ENCODE peak calls at places on chromosomes 6 and 20, in ten cellular contexts. One of them, this sample, is unnamed. For H3K4me1, the result is how much of the 10 kb centered on the place peaks cover.

GRCh38 chr20:25219365-25219764 is 23.9 kb downstream of the ENTPD6 start:
- DNase-seq in esophagus squamous epithelium: no peak
- DNase-seq in thyroid gland: no peak
- DNase-seq in body of pancreas: no peak
- DNase-seq in IMR-90: no peak
- DNase-seq in Peyer's patch: no peak
- DNase-seq in adrenal gland: no peak
- DNase-seq in tibial nerve: no peak
- DNase-seq in breast epithelium: no peak
- DNase-seq in ovary: no peak
- DNase-seq in this sample: no peak

GRCh38 chr20:10131612-10132345 is 86.9 kb upstream of the SNAP25 start:
- DNase-seq in esophagus squamous epithelium: no peak
- DNase-seq in thyroid gland: peak
- DNase-seq in body of pancreas: peak
- DNase-seq in IMR-90: peak
- DNase-seq in Peyer's patch: no peak
- DNase-seq in adrenal gland: peak
- DNase-seq in tibial nerve: no peak
- DNase-seq in breast epithelium: no peak
- DNase-seq in ovary: peak
- DNase-seq in this sample: no peak

GRCh38 chr20:25048519-25048952 is 9.4 kb downstream of the ACSS1 start:
- DNase-seq in esophagus squamous epithelium: no peak
- DNase-seq in thyroid gland: peak
- DNase-seq in body of pancreas: peak
- DNase-seq in IMR-90: no peak
- DNase-seq in Peyer's patch: peak
- DNase-seq in adrenal gland: no peak
- DNase-seq in tibial nerve: no peak
- DNase-seq in breast epithelium: no peak
- DNase-seq in ovary: peak
- DNase-seq in this sample: no peak

GRCh38 chr6:73236147-73236750 is 11.0 kb upstream of the KHDC1L start:
- DNase-seq in esophagus squamous epithelium: no peak
- DNase-seq in thyroid gland: no peak
- DNase-seq in body of pancreas: no peak
- DNase-seq in IMR-90: peak
- DNase-seq in Peyer's patch: no peak
- DNase-seq in adrenal gland: no peak
- DNase-seq in tibial nerve: no peak
- DNase-seq in breast epithelium: no peak
- DNase-seq in ovary: no peak
- DNase-seq in this sample: no peak

GRCh38 chr6:6420097-6420496 is 99.6 kb upstream of the F13A1 start:
- DNase-seq in esophagus squamous epithelium: no peak
- DNase-seq in thyroid gland: no peak
- DNase-seq in body of pancreas: no peak
- DNase-seq in IMR-90: no peak
- DNase-seq in Peyer's patch: no peak
- DNase-seq in adrenal gland: no peak
- DNase-seq in tibial nerve: no peak
- DNase-seq in breast epithelium: no peak
- DNase-seq in ovary: no peak
- DNase-seq in this sample: no peak

GRCh38 chr20:44526129-44526528 is 4.3 kb upstream of the SERINC3 start:
- DNase-seq in esophagus squamous epithelium: no peak
- DNase-seq in thyroid gland: no peak
- DNase-seq in body of pancreas: no peak
- DNase-seq in IMR-90: peak
- DNase-seq in Peyer's patch: no peak
- DNase-seq in adrenal gland: no peak
- DNase-seq in tibial nerve: no peak
- DNase-seq in breast epithelium: no peak
- DNase-seq in ovary: no peak
- DNase-seq in this sample: no peak

GRCh38 chr6:130674604-130675003 is 152.6 kb upstream of the SMLR1 start:
- DNase-seq in esophagus squamous epithelium: no peak
- DNase-seq in thyroid gland: no peak
- DNase-seq in body of pancreas: no peak
- DNase-seq in IMR-90: no peak
- DNase-seq in Peyer's patch: no peak
- DNase-seq in adrenal gland: no peak
- DNase-seq in tibial nerve: no peak
- DNase-seq in breast epithelium: no peak
- DNase-seq in ovary: no peak
- DNase-seq in this sample: no peak

GRCh38 chr6:158799051-158799792 is 19.9 kb downstream of the EZR start:
- DNase-seq in esophagus squamous epithelium: no peak
- DNase-seq in thyroid gland: no peak
- DNase-seq in body of pancreas: peak
- DNase-seq in IMR-90: peak
- DNase-seq in Peyer's patch: peak
- DNase-seq in adrenal gland: peak
- DNase-seq in tibial nerve: no peak
- DNase-seq in breast epithelium: no peak
- DNase-seq in ovary: no peak
- DNase-seq in this sample: no peak

GRCh38 chr6:108735310-108735990 is 112.8 kb upstream of the ARMC2 start:
- DNase-seq in esophagus squamous epithelium: no peak
- DNase-seq in thyroid gland: no peak
- DNase-seq in body of pancreas: no peak
- DNase-seq in IMR-90: no peak
- DNase-seq in Peyer's patch: no peak
- DNase-seq in adrenal gland: peak
- DNase-seq in tibial nerve: no peak
- DNase-seq in breast epithelium: no peak
- DNase-seq in ovary: no peak
- DNase-seq in this sample: no peak

GRCh38 chr6:108733706-108734105 is 114.5 kb upstream of the ARMC2 start:
- DNase-seq in esophagus squamous epithelium: no peak
- DNase-seq in thyroid gland: no peak
- DNase-seq in body of pancreas: no peak
- DNase-seq in IMR-90: no peak
- DNase-seq in Peyer's patch: no peak
- DNase-seq in adrenal gland: peak
- DNase-seq in tibial nerve: no peak
- DNase-seq in breast epithelium: no peak
- DNase-seq in ovary: no peak
- DNase-seq in this sample: no peak

GRCh38 chr6:108732101-108732870 is 115.9 kb upstream of the ARMC2 start:
- DNase-seq in esophagus squamous epithelium: no peak
- DNase-seq in thyroid gland: no peak
- DNase-seq in body of pancreas: no peak
- DNase-seq in IMR-90: peak
- DNase-seq in Peyer's patch: peak
- DNase-seq in adrenal gland: no peak
- DNase-seq in tibial nerve: no peak
- DNase-seq in breast epithelium: no peak
- DNase-seq in ovary: no peak
- DNase-seq in this sample: no peak

GRCh38 chr6:108735991-108736345 is 112.3 kb upstream of the ARMC2 start:
- DNase-seq in esophagus squamous epithelium: no peak
- DNase-seq in thyroid gland: no peak
- DNase-seq in body of pancreas: no peak
- DNase-seq in IMR-90: no peak
- DNase-seq in Peyer's patch: peak
- DNase-seq in adrenal gland: peak
- DNase-seq in tibial nerve: no peak
- DNase-seq in breast epithelium: no peak
- DNase-seq in ovary: no peak
- DNase-seq in this sample: no peak

DNA sequence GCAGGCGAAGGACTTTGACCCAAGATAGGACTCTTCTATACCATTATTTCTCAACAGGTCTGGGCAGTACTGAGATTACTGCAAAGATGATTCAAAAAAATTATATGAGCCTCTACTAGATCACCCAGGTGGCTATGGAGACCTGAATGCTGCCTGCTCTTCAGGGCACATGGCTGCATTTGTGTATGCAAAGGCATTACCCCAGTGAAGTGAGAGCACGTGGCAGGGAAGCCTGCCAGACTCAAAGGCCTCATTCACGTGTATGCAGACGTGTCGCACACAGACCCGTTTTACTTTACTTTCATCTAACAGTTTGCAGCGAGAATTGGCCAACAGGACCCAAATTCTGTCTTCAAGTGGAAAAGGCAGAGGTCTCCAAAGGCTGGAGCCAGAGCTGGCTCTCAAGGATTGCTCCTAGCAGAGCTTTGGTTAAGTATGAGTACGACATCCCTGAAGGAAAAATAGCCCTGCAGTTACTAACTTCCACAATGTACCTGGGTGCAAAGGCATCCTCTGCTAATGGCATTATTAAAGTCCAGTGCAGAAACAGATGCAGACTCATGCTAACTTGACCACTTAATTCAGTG is 113.8 kb upstream of the ARMC2 start:
- DNase-seq in esophagus squamous epithelium: no peak
- DNase-seq in thyroid gland: peak
- DNase-seq in body of pancreas: no peak
- DNase-seq in IMR-90: no peak
- DNase-seq in Peyer's patch: peak
- DNase-seq in adrenal gland: peak
- DNase-seq in tibial nerve: no peak
- DNase-seq in breast epithelium: no peak
- DNase-seq in ovary: no peak
- DNase-seq in this sample: no peak
- H3K4me1 ChIP-seq in esophagus squamous epithelium: under half
- H3K4me1 ChIP-seq in thyroid gland: under half
- H3K4me1 ChIP-seq in body of pancreas: under half
- H3K4me1 ChIP-seq in IMR-90: under half
- H3K4me1 ChIP-seq in Peyer's patch: under half
- H3K4me1 ChIP-seq in adrenal gland: under half
- H3K4me1 ChIP-seq in tibial nerve: under half
- H3K4me1 ChIP-seq in breast epithelium: under half
- H3K4me1 ChIP-seq in ovary: under half
- H3K4me1 ChIP-seq in this sample: under half

GRCh38 chr6:142300758-142301251 is 1.0 kb upstream of the ADGRG6 start:
- DNase-seq in esophagus squamous epithelium: no peak
- DNase-seq in thyroid gland: no peak
- DNase-seq in body of pancreas: peak
- DNase-seq in IMR-90: peak
- DNase-seq in Peyer's patch: peak
- DNase-seq in adrenal gland: no peak
- DNase-seq in tibial nerve: peak
- DNase-seq in breast epithelium: no peak
- DNase-seq in ovary: no peak
- DNase-seq in this sample: peak

GRCh38 chr6:142300302-142300701 is 1.5 kb upstream of the ADGRG6 start:
- DNase-seq in esophagus squamous epithelium: no peak
- DNase-seq in thyroid gland: no peak
- DNase-seq in body of pancreas: no peak
- DNase-seq in IMR-90: no peak
- DNase-seq in Peyer's patch: no peak
- DNase-seq in adrenal gland: no peak
- DNase-seq in tibial nerve: no peak
- DNase-seq in breast epithelium: no peak
- DNase-seq in ovary: no peak
- DNase-seq in this sample: no peak

GRCh38 chr6:142302427-142303190 is 802 bp downstream of the ADGRG6 start:
- DNase-seq in esophagus squamous epithelium: no peak
- DNase-seq in thyroid gland: no peak
- DNase-seq in body of pancreas: no peak
- DNase-seq in IMR-90: peak
- DNase-seq in Peyer's patch: no peak
- DNase-seq in adrenal gland: no peak
- DNase-seq in tibial nerve: no peak
- DNase-seq in breast epithelium: peak
- DNase-seq in ovary: no peak
- DNase-seq in this sample: no peak

GRCh38 chr6:142303191-142303564 is 1.4 kb downstream of the ADGRG6 start:
- DNase-seq in esophagus squamous epithelium: no peak
- DNase-seq in thyroid gland: no peak
- DNase-seq in body of pancreas: no peak
- DNase-seq in IMR-90: peak
- DNase-seq in Peyer's patch: no peak
- DNase-seq in adrenal gland: no peak
- DNase-seq in tibial nerve: no peak
- DNase-seq in breast epithelium: no peak
- DNase-seq in ovary: no peak
- DNase-seq in this sample: no peak

GRCh38 chr6:142301421-142302391 is at the start of gene ADGRG6:
- DNase-seq in esophagus squamous epithelium: no peak
- DNase-seq in thyroid gland: no peak
- DNase-seq in body of pancreas: peak
- DNase-seq in IMR-90: peak
- DNase-seq in Peyer's patch: peak
- DNase-seq in adrenal gland: no peak
- DNase-seq in tibial nerve: no peak
- DNase-seq in breast epithelium: no peak
- DNase-seq in ovary: no peak
- DNase-seq in this sample: peak
- TF ChIP-seq CTCF in esophagus squamous epithelium: no peak
- TF ChIP-seq CTCF in thyroid gland: no peak
- TF ChIP-seq CTCF in body of pancreas: no peak
- TF ChIP-seq CTCF in IMR-90: peak
- TF ChIP-seq CTCF in Peyer's patch: peak
- TF ChIP-seq CTCF in adrenal gland: no peak
- TF ChIP-seq CTCF in tibial nerve: peak
- TF ChIP-seq CTCF in breast epithelium: no peak
- TF ChIP-seq CTCF in ovary: no peak
- TF ChIP-seq CTCF in this sample: no peak

GRCh38 chr6:82246802-82247633 is 526 bp downstream of the IBTK start:
- DNase-seq in esophagus squamous epithelium: no peak
- DNase-seq in thyroid gland: peak
- DNase-seq in body of pancreas: peak
- DNase-seq in IMR-90: peak
- DNase-seq in Peyer's patch: no peak
- DNase-seq in adrenal gland: peak
- DNase-seq in tibial nerve: peak
- DNase-seq in breast epithelium: peak
- DNase-seq in ovary: peak
- DNase-seq in this sample: peak

GRCh38 chr6:82246370-82246769 is 1.2 kb downstream of the IBTK start:
- DNase-seq in esophagus squamous epithelium: no peak
- DNase-seq in thyroid gland: no peak
- DNase-seq in body of pancreas: no peak
- DNase-seq in IMR-90: no peak
- DNase-seq in Peyer's patch: no peak
- DNase-seq in adrenal gland: no peak
- DNase-seq in tibial nerve: no peak
- DNase-seq in breast epithelium: no peak
- DNase-seq in ovary: no peak
- DNase-seq in this sample: no peak

GRCh38 chr6:82249381-82250253 is 2.1 kb upstream of the IBTK start:
- DNase-seq in esophagus squamous epithelium: no peak
- DNase-seq in thyroid gland: no peak
- DNase-seq in body of pancreas: no peak
- DNase-seq in IMR-90: no peak
- DNase-seq in Peyer's patch: no peak
- DNase-seq in adrenal gland: no peak
- DNase-seq in tibial nerve: no peak
- DNase-seq in breast epithelium: no peak
- DNase-seq in ovary: no peak
- DNase-seq in this sample: no peak

GRCh38 chr6:82247634-82248232 is at the start of gene IBTK:
- DNase-seq in esophagus squamous epithelium: peak
- DNase-seq in thyroid gland: peak
- DNase-seq in body of pancreas: peak
- DNase-seq in IMR-90: peak
- DNase-seq in Peyer's patch: peak
- DNase-seq in adrenal gland: peak
- DNase-seq in tibial nerve: peak
- DNase-seq in breast epithelium: peak
- DNase-seq in ovary: peak
- DNase-seq in this sample: peak

DNA sequence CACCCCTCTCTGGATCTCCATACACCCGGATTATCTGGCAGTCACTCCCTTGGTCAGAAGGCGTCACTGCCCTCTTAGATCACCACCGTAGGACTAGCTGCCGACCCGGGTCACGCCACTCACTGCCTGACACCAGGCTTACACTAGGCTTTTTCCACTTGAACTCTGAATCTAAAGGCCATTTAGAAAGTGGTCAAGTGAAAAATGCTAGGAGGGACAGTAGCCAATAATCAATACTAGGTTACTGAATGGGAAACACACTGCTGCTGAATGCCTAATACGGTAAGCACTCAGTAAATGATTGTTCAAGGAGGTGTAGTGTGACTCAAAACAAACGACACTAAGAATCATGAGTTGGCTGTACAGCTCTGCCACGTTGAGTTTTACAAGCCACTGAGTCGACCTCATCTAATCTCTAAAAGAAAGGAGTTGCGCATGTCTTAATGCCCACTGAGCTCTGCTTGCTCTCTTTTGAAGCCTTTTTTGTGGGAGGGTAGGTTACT is 740 bp upstream of the IBTK start:
- DNase-seq in esophagus squamous epithelium: no peak
- DNase-seq in thyroid gland: no peak
- DNase-seq in body of pancreas: peak
- DNase-seq in IMR-90: peak
- DNase-seq in Peyer's patch: no peak
- DNase-seq in adrenal gland: no peak
- DNase-seq in tibial nerve: no peak
- DNase-seq in breast epithelium: no peak
- DNase-seq in ovary: no peak
- DNase-seq in this sample: no peak
- H3K4me1 ChIP-seq in esophagus squamous epithelium: under half
- H3K4me1 ChIP-seq in thyroid gland: under half
- H3K4me1 ChIP-seq in body of pancreas: under half
- H3K4me1 ChIP-seq in IMR-90: under half
- H3K4me1 ChIP-seq in Peyer's patch: under half
- H3K4me1 ChIP-seq in adrenal gland: under half
- H3K4me1 ChIP-seq in tibial nerve: under half
- H3K4me1 ChIP-seq in breast epithelium: under half
- H3K4me1 ChIP-seq in ovary: under half
- H3K4me1 ChIP-seq in this sample: under half

GRCh38 chr6:55450007-55450406 is 122.7 kb downstream of the GFRAL start:
- DNase-seq in esophagus squamous epithelium: no peak
- DNase-seq in thyroid gland: no peak
- DNase-seq in body of pancreas: no peak
- DNase-seq in IMR-90: peak
- DNase-seq in Peyer's patch: no peak
- DNase-seq in adrenal gland: no peak
- DNase-seq in tibial nerve: no peak
- DNase-seq in breast epithelium: no peak
- DNase-seq in ovary: no peak
- DNase-seq in this sample: no peak

GRCh38 chr6:55443238-55444134 is 116.2 kb downstream of the GFRAL start:
- DNase-seq in esophagus squamous epithelium: no peak
- DNase-seq in thyroid gland: no peak
- DNase-seq in body of pancreas: no peak
- DNase-seq in IMR-90: no peak
- DNase-seq in Peyer's patch: no peak
- DNase-seq in adrenal gland: no peak
- DNase-seq in tibial nerve: no peak
- DNase-seq in breast epithelium: no peak
- DNase-seq in ovary: no peak
- DNase-seq in this sample: no peak

GRCh38 chr6:55448446-55448845 is 121.2 kb downstream of the GFRAL start:
- DNase-seq in esophagus squamous epithelium: no peak
- DNase-seq in thyroid gland: no peak
- DNase-seq in body of pancreas: no peak
- DNase-seq in IMR-90: peak
- DNase-seq in Peyer's patch: no peak
- DNase-seq in adrenal gland: no peak
- DNase-seq in tibial nerve: no peak
- DNase-seq in breast epithelium: no peak
- DNase-seq in ovary: no peak
- DNase-seq in this sample: no peak

GRCh38 chr6:55449219-55449618 is 122.0 kb downstream of the GFRAL start:
- DNase-seq in esophagus squamous epithelium: no peak
- DNase-seq in thyroid gland: no peak
- DNase-seq in body of pancreas: no peak
- DNase-seq in IMR-90: no peak
- DNase-seq in Peyer's patch: no peak
- DNase-seq in adrenal gland: no peak
- DNase-seq in tibial nerve: no peak
- DNase-seq in breast epithelium: no peak
- DNase-seq in ovary: no peak
- DNase-seq in this sample: no peak

DNA sequence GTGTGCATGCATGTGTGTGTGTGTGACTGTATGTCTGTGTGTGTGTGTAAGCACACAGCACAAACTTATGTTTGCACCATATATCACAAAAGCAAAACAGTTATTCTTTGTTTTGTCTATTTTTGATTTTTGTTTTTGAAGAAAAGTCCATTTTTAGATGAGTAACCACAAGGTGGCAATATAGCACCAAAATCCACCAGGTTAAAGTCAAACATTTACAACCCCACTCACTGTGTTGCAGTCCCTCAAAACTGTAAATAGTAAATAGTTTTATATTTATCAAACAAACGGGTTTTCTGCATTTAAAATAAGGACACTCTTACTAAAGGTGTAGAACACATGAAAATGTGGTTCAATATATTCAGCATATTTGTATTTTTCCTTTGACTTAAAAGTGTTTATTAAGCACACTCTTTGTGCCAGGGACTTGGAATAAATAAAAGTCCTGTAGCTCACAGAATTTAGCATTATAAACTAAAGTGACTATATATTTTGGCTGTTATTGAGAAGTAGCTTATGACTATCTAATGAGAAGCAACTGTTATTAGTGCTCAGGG is 118.5 kb downstream of the GFRAL start:
- DNase-seq in esophagus squamous epithelium: no peak
- DNase-seq in thyroid gland: no peak
- DNase-seq in body of pancreas: no peak
- DNase-seq in IMR-90: peak
- DNase-seq in Peyer's patch: no peak
- DNase-seq in adrenal gland: no peak
- DNase-seq in tibial nerve: no peak
- DNase-seq in breast epithelium: no peak
- DNase-seq in ovary: no peak
- DNase-seq in this sample: no peak
- TF ChIP-seq CTCF in esophagus squamous epithelium: peak
- TF ChIP-seq CTCF in thyroid gland: peak
- TF ChIP-seq CTCF in body of pancreas: no peak
- TF ChIP-seq CTCF in IMR-90: peak
- TF ChIP-seq CTCF in Peyer's patch: peak
- TF ChIP-seq CTCF in adrenal gland: peak
- TF ChIP-seq CTCF in tibial nerve: peak
- TF ChIP-seq CTCF in breast epithelium: peak
- TF ChIP-seq CTCF in ovary: peak
- TF ChIP-seq CTCF in this sample: peak